ENCODE peak calls at places on chromosome 4, in six cellular contexts. J is H9, E is neuronal stem cell, L is HepG2, S is fibroblast of lung, W is PC-3. D is an unnamed sample.

GRCh38 chr4:41998019-41998418 is 7.7 kb downstream of the SLC30A9 start:
- DNase-seq in W (no peak), L (no peak), S (no peak), J (no peak), E (no peak), D (no peak)

GRCh38 chr4:103773691-103774231 is 54.0 kb upstream of the TACR3 start:
- DNase-seq in E (no peak), S (no peak), W (no peak), J (no peak), L (no peak), D (peak; percentile 40)

GRCh38 chr4:141074098-141074878 is 59.0 kb downstream of the RNF150 start:
- DNase-seq in L (no peak), E (no peak), W (no peak), S (no peak), J (no peak), D (no peak)

GRCh38 chr4:140141196-140141845 is 12.7 kb downstream of the MAML3 start:
- DNase-seq in E (no peak), W (peak; percentile 58), J (no peak), S (no peak), L (no peak), D (no peak)

GRCh38 chr4:140298001-140298400 is 75.4 kb upstream of the SCOC start:
- DNase-seq in L (no peak), E (no peak), W (no peak), J (no peak), S (no peak), D (no peak)

GRCh38 chr4:185657191-185657590 is 121.9 kb upstream of the PDLIM3 start:
- DNase-seq in W (no peak), J (no peak), E (peak; percentile 11), L (no peak), S (no peak), D (no peak)

GRCh38 chr4:683982-684571 is 4.9 kb downstream of the SLC49A3 start:
- DNase-seq in J (peak; percentile 89), W (peak; percentile 49), E (no peak), L (peak; percentile 63), S (peak; percentile 74), D (peak; percentile 92)

GRCh38 chr4:96646146-96646545 is 806.3 kb downstream of the PDHA2 start:
- DNase-seq in J (no peak), E (no peak), W (no peak), L (no peak), S (no peak), D (no peak)

GRCh38 chr4:148740701-148741100 is 298.5 kb upstream of the NR3C2 start:
- DNase-seq in E (no peak), L (no peak), J (no peak), S (no peak), W (no peak), D (no peak)

GRCh38 chr4:154013576-154013975 is 224.7 kb upstream of the SFRP2 start:
- DNase-seq in E (no peak), W (no peak), J (no peak), L (no peak), S (no peak), D (no peak)

GRCh38 chr4:40910706-40911105 is 161.0 kb downstream of the NSUN7 start:
- DNase-seq in J (no peak), S (peak; percentile 53), E (no peak), L (no peak), W (no peak), D (no peak)

GRCh38 chr4:40908702-40909362 is 159.1 kb downstream of the NSUN7 start:
- DNase-seq in S (peak; percentile 77), W (peak; percentile 72), L (peak; percentile 59), J (peak; percentile 94), E (peak; percentile 77), D (peak; percentile 95)

GRCh38 chr4:40908297-40908696 is 158.5 kb downstream of the NSUN7 start:
- DNase-seq in L (no peak), J (peak; percentile 76), E (no peak), S (no peak), W (peak; percentile 48), D (peak; percentile 65)

GRCh38 chr4:40912455-40913055 is 162.8 kb downstream of the NSUN7 start:
- DNase-seq in W (no peak), S (no peak), J (no peak), E (no peak), L (no peak), D (no peak)

GRCh38 chr4:40909363-40909876 is 159.7 kb downstream of the NSUN7 start:
- DNase-seq in W (peak; percentile 85), L (no peak), E (no peak), J (no peak), S (peak; percentile 51), D (no peak)
- H3K4me2 ChIP-seq in W (peak overlapping the region; percentile 77), L (no peak overlapping the region), E (no peak overlapping the region), J (no peak overlapping the region), S (peak overlapping the region; percentile 51), D (no peak overlapping the region)

DNA sequence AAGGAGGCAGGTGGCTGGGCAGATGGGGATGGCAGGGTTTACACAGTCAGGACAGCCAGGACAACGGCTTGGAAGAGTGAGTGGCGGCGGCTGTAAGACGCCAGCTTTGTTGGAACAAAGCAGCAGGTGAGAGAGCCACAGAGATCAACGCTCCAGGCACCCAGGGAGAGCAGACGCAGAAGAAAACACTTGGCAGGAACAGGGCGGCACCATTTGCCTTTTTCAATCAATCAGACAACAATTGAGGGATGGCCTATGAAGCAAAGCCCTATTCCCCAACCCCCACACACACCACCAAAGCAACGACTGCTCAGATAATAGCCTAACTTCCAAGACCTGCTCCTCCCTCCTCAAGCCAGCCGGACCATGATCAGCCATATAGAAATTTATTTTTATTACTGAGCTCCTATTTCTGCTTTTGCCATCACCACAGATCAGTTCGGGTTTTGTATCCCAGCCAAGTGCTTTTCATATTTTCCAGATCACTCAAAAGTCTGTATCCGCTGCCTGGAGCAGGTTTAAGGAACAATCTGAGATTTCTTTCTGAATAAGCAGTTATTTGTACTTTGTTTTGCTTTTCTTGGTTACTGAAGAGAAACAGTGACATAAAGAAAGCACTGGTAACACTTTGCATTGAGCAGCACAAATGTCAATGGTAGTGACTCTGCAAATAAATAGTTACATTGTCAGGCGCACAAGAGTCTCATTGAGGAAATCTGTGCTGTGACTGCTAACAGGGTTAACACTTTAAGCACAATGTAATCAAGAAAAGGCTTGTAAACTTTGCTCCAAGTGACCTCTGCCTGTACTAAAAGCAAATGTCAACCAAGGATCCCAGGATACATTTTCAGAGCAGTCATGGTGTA is 81.8 kb upstream of the RBPJ start:
- DNase-seq in J (no peak), S (peak; percentile 67), E (peak; percentile 58), L (peak; percentile 8), W (peak; percentile 70), D (peak; percentile 36)
- H3K4me2 ChIP-seq in J (peak overlapping the region; percentile 2), S (peak overlapping the region; percentile 83), E (peak overlapping the region; percentile 40), L (peak overlapping the region; percentile 84), W (peak overlapping the region; percentile 90), D (peak overlapping the region; percentile 61)

GRCh38 chr4:184279496-184280082 is 61.9 kb upstream of the ENPP6 start:
- DNase-seq in W (no peak), S (no peak), L (no peak), J (peak; percentile 6), E (no peak), D (no peak)
- H3K4me2 ChIP-seq in W (no peak overlapping the region), S (no peak overlapping the region), L (no peak overlapping the region), J (no peak overlapping the region), E (no peak overlapping the region), D (no peak overlapping the region)

GRCh38 chr4:83150563-83151330 is 36.2 kb upstream of the PLAC8 start:
- DNase-seq in S (no peak), L (peak; percentile 43), J (no peak), E (no peak), W (peak; percentile 13), D (no peak)
- H3K4me2 ChIP-seq in S (no peak overlapping the region), L (peak overlapping the region; percentile 15), J (no peak overlapping the region), E (no peak overlapping the region), W (no peak overlapping the region), D (no peak overlapping the region)